ENCODE peak calls at places on chromosomes 1 and 21, in nine cellular contexts. Y, S, G, V, Z, E, U, W and F are unnamed samples.

GRCh38 chr21:17523007-17523451 is 10.2 kb downstream of the CXADR start:
- DNase-seq in Y (no peak), S (no peak), G (no peak), V (no peak), Z (no peak), E (no peak), U (no peak), W (no peak), F (no peak)

GRCh38 chr1:212062832-212063438 is 27.4 kb downstream of the DTL start:
- DNase-seq in Y (no peak), S (peak), G (no peak), V (no peak), Z (no peak), E (no peak), U (no peak), W (peak), F (no peak)

GRCh38 chr1:159140474-159140873 is 30.9 kb upstream of the CADM3 start:
- DNase-seq in Y (no peak), S (no peak), G (no peak), V (no peak), Z (no peak), E (no peak), U (no peak), W (no peak), F (no peak)

GRCh38 chr21:42509239-42509638 is 4.4 kb upstream of the SLC37A1 start:
- DNase-seq in Y (no peak), S (no peak), G (no peak), V (no peak), Z (no peak), E (no peak), U (no peak), W (no peak), F (no peak)

GRCh38 chr1:43354471-43354870 is 4.3 kb upstream of the CDC20 start:
- DNase-seq in Y (no peak), S (no peak), G (no peak), V (no peak), Z (no peak), E (no peak), U (no peak), W (no peak), F (no peak)

GRCh38 chr1:112778136-112778535 is 63.0 kb upstream of the PPM1J start:
- DNase-seq in Y (no peak), S (no peak), G (no peak), V (no peak), Z (no peak), E (no peak), U (no peak), W (no peak), F (no peak)

GRCh38 chr1:224736619-224737352 is 120.7 kb downstream of the CNIH3 start:
- DNase-seq in Y (no peak), S (no peak), G (no peak), V (peak), Z (no peak), E (peak), U (peak), W (peak), F (no peak)

GRCh38 chr1:33443067-33443704 is 12.3 kb upstream of the PHC2 start:
- DNase-seq in Y (no peak), S (no peak), G (no peak), V (no peak), Z (no peak), E (no peak), U (no peak), W (no peak), F (no peak)

GRCh38 chr1:36139521-36139920 is 9.8 kb downstream of the TRAPPC3 start:
- DNase-seq in Y (no peak), S (no peak), G (no peak), V (no peak), Z (no peak), E (no peak), U (no peak), W (no peak), F (no peak)

GRCh38 chr1:208242829-208243521 is 1.2 kb downstream of the PLXNA2 start:
- DNase-seq in Y (no peak), S (no peak), G (no peak), V (peak), Z (no peak), E (no peak), U (no peak), W (no peak), F (no peak)

GRCh38 chr21:41283211-41283818 is 33.3 kb upstream of the FAM3B start:
- DNase-seq in Y (no peak), S (peak), G (peak), V (no peak), Z (no peak), E (no peak), U (peak), W (peak), F (no peak)

GRCh38 chr1:9207086-9207485 is 27.5 kb upstream of the H6PD start:
- DNase-seq in Y (no peak), S (no peak), G (no peak), V (no peak), Z (no peak), E (no peak), U (peak), W (peak), F (no peak)

GRCh38 chr1:98668733-98669132 is 7.2 kb downstream of the SNX7 start:
- DNase-seq in Y (no peak), S (no peak), G (no peak), V (no peak), Z (no peak), E (no peak), U (no peak), W (no peak), F (no peak)

GRCh38 chr1:4113897-4114296 is 213.8 kb upstream of the C1orf174 start:
- DNase-seq in Y (no peak), S (no peak), G (no peak), V (no peak), Z (no peak), E (no peak), U (no peak), W (no peak), F (no peak)

GRCh38 chr1:24909388-24909898 is 20.6 kb downstream of the RUNX3 start:
- DNase-seq in Y (no peak), S (no peak), G (peak), V (peak), Z (no peak), E (no peak), U (no peak), W (no peak), F (no peak)

GRCh38 chr21:40047993-40048730 is 180.9 kb downstream of the PCP4 start:
- DNase-seq in Y (no peak), S (no peak), G (no peak), V (peak), Z (no peak), E (peak), U (no peak), W (no peak), F (no peak)

GRCh38 chr1:221630236-221630635 is 111.7 kb downstream of the DUSP10 start:
- DNase-seq in Y (no peak), S (no peak), G (no peak), V (no peak), Z (no peak), E (no peak), U (no peak), W (no peak), F (no peak)

GRCh38 chr1:119648620-119649004 is 546 bp upstream of the ZNF697 start:
- DNase-seq in Y (no peak), S (no peak), G (no peak), V (no peak), Z (no peak), E (no peak), U (no peak), W (no peak), F (no peak)

GRCh38 chr1:54287821-54288220 is 87.9 kb downstream of the MRPL37 start:
- DNase-seq in Y (no peak), S (no peak), G (no peak), V (no peak), Z (no peak), E (no peak), U (no peak), W (no peak), F (no peak)

GRCh38 chr1:83761084-83761760 is 237.7 kb downstream of the TTLL7 start:
- DNase-seq in Y (no peak), S (no peak), G (no peak), V (no peak), Z (no peak), E (no peak), U (peak), W (peak), F (no peak)

GRCh38 chr1:43783671-43784205 is 76.4 kb downstream of the ST3GAL3 start:
- DNase-seq in Y (no peak), S (peak), G (no peak), V (no peak), Z (no peak), E (no peak), U (peak), W (peak), F (no peak)

GRCh38 chr1:29474845-29475244 is 238.5 kb downstream of the PTPRU start:
- DNase-seq in Y (no peak), S (no peak), G (no peak), V (no peak), Z (no peak), E (no peak), U (no peak), W (no peak), F (no peak)

GRCh38 chr21:21210552-21210951 is 212.3 kb downstream of the NCAM2 start:
- DNase-seq in Y (no peak), S (no peak), G (no peak), V (no peak), Z (no peak), E (no peak), U (no peak), W (no peak), F (no peak)

GRCh38 chr1:26529655-26530539 is at the start of gene RPS6KA1:
- DNase-seq in Y (no peak), S (peak), G (peak), V (peak), Z (no peak), E (peak), U (peak), W (peak), F (peak)

GRCh38 chr1:208511242-208511860 is 267.2 kb upstream of the PLXNA2 start:
- DNase-seq in Y (no peak), S (no peak), G (no peak), V (no peak), Z (no peak), E (no peak), U (no peak), W (no peak), F (no peak)

GRCh38 chr1:237366667-237367066 is 324.7 kb downstream of the RYR2 start:
- DNase-seq in Y (no peak), S (no peak), G (no peak), V (no peak), Z (no peak), E (no peak), U (no peak), W (no peak), F (no peak)

GRCh38 chr1:181077576-181078242 is 10.8 kb upstream of the IER5 start:
- DNase-seq in Y (no peak), S (no peak), G (no peak), V (no peak), Z (no peak), E (no peak), U (no peak), W (no peak), F (no peak)

GRCh38 chr21:38660333-38661295 is 145.1 kb upstream of the ETS2 start:
- DNase-seq in Y (no peak), S (no peak), G (peak), V (peak), Z (no peak), E (peak), U (no peak), W (peak), F (no peak)

GRCh38 chr1:147225193-147225730 is at the start of gene FMO5:
- DNase-seq in Y (peak), S (peak), G (peak), V (peak), Z (no peak), E (peak), U (peak), W (peak), F (peak)

GRCh38 chr1:109787211-109787844 is 23.6 kb upstream of the EPS8L3 start:
- DNase-seq in Y (peak), S (peak), G (no peak), V (no peak), Z (no peak), E (no peak), U (no peak), W (no peak), F (no peak)

GRCh38 chr1:109787845-109788605 is 24.3 kb upstream of the EPS8L3 start:
- DNase-seq in Y (peak), S (no peak), G (peak), V (no peak), Z (no peak), E (no peak), U (no peak), W (no peak), F (peak)

GRCh38 chr1:109790329-109790728 is 26.6 kb upstream of the EPS8L3 start:
- DNase-seq in Y (no peak), S (no peak), G (no peak), V (no peak), Z (no peak), E (no peak), U (no peak), W (no peak), F (no peak)

GRCh38 chr1:109789771-109790170 is 26.0 kb upstream of the EPS8L3 start:
- DNase-seq in Y (peak), S (no peak), G (peak), V (no peak), Z (no peak), E (no peak), U (no peak), W (no peak), F (no peak)

DNA sequence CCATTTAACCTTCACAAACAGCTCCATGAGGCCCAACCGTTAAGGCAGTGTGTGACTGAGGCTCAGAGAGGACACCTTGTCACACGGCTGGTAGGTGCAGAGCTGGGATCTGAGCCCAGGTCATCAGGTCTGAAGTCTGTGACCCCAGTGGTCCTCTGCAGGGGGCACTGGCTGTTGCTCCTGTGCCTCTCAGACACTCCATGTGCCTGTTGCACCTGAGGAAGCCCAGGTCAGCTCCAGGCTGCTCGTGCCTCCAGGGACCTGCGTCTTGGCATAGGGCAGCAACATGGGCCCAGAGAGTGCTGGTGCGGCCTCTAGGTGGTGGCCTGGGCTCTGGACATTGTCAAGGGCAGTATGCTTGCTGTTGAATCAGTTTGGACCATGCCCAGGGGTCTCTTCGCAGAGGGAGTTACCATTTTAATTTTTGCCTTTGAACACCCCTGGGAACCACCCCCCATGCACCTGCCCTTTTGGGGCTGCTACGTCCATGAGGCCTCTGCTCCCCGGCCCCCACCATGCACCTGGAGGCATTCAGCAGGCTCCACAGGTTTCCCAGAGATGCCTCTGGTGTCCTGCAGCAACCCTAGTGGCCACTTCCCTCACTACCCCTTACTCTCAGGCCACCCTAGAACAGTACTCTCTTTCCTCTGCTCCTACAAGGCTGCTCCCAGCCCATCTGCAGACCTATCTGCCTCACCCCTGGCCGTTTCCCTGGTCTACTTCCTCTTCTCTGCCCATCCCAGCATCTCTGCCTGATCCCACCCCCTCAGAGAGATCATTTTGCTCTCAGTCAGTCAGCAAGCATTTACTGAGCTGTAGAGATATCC is 25.2 kb upstream of the EPS8L3 start:
- DNase-seq in Y (peak), S (no peak), G (peak), V (no peak), Z (no peak), E (no peak), U (peak), W (peak), F (peak)
- TF ChIP-seq CTCF in Y (no peak), S (no peak), G (peak), V (no peak), Z (no peak), E (no peak), U (peak), W (no peak), F (peak)

GRCh38 chr1:157399343-157399983 is 152.9 kb downstream of the FCRL5 start:
- DNase-seq in Y (no peak), S (no peak), G (no peak), V (no peak), Z (no peak), E (no peak), U (no peak), W (no peak), F (no peak)

GRCh38 chr1:157403608-157404007 is 148.7 kb downstream of the FCRL5 start:
- DNase-seq in Y (no peak), S (no peak), G (no peak), V (no peak), Z (no peak), E (no peak), U (no peak), W (no peak), F (no peak)

GRCh38 chr1:157400766-157401165 is 151.5 kb downstream of the FCRL5 start:
- DNase-seq in Y (no peak), S (no peak), G (no peak), V (no peak), Z (no peak), E (no peak), U (no peak), W (no peak), F (no peak)

GRCh38 chr1:157403203-157403602 is 149.1 kb downstream of the FCRL5 start:
- DNase-seq in Y (no peak), S (peak), G (peak), V (no peak), Z (no peak), E (no peak), U (peak), W (peak), F (no peak)

GRCh38 chr1:157399984-157400382 is 152.3 kb downstream of the FCRL5 start:
- DNase-seq in Y (no peak), S (no peak), G (no peak), V (no peak), Z (no peak), E (no peak), U (peak), W (peak), F (no peak)
- TF ChIP-seq CTCF in Y (no peak), S (no peak), G (no peak), V (no peak), Z (no peak), E (no peak), U (no peak), W (no peak), F (no peak)

DNA sequence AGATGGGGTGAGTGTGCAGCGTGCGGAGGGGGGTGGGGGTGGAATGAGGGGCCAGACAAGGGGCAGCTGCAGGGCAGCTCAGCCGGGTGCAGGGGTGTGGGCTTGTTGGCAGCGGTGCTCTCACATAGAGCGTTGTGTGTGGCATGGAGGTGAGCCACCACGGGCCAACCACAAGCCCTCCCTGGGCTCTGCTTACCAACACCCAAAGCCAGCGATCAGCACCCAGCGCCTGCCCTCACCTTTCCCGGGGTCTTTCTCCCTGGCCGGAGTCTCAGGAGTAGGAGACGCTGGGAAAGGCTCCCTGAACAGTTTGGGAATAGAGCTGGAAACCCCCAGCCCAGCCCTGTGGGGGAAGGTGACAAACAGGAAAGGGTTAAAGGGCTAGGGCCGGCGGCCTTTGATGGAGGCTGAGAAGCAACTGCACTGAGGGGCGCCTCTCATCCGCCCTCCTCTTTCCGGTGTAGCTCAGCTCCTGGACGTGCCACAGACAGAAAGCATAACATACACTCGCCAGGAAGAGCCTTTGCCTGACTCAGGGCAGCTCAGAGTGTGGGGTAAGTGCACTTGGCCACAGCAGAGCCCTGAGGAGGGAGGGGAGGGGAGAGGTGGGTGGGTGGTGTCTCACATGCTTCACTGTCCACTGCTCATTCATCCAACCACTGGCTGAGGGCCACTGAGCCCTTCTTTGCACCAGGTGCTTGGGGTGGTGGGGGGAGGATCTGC is 577 bp downstream of the IKBKE start:
- DNase-seq in Y (no peak), S (peak), G (peak), V (peak), Z (no peak), E (no peak), U (peak), W (peak), F (no peak)
- TF ChIP-seq CTCF in Y (no peak), S (no peak), G (no peak), V (no peak), Z (no peak), E (no peak), U (no peak), W (no peak), F (no peak)

DNA sequence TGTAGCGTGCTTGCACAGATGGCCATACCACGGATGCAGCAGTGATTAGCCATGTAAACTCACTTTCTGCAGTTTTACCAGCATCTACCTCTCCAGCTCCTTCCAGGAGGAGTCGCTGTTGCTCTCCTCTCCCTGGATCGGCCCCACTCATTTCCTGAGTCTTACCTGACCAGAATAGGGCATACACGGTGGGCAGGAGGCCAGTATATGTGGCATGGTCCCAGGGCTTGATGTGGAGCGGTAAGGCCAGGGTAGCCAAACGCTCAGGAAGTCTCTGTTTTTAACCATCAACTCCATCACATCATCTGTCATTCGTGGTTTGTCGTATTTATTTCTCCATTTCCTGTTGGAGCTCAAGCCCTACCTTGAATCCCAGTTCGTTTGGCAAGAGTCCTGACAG is 163.4 kb upstream of the USP24 start:
- DNase-seq in Y (no peak), S (peak), G (peak), V (no peak), Z (no peak), E (no peak), U (peak), W (peak), F (no peak)
- TF ChIP-seq CTCF in Y (no peak), S (peak), G (peak), V (peak), Z (peak), E (peak), U (peak), W (peak), F (peak)